ENCODE peak calls at places on chromosomes 11 and 22, in five cellular contexts. X is stomach, E is A549, J is ovary, L is H1. C is an unnamed sample. For H3K4me1, the result is how much of the 10 kb centered on the place peaks cover.

GRCh38 chr11:35919244-35919643 is 24.6 kb upstream of the LDLRAD3 start:
- DNase-seq in X (no peak), E (no peak), J (no peak), L (no peak), C (no peak)

GRCh38 chr11:69010361-69010891 is 2.6 kb downstream of the MRGPRF start:
- DNase-seq in X (no peak), E (no peak), J (peak), L (no peak), C (no peak)

GRCh38 chr22:48042621-48043395 is 1280.4 kb downstream of the TBC1D22A start:
- DNase-seq in X (no peak), E (no peak), J (no peak), L (no peak), C (no peak)

GRCh38 chr11:82842019-82842418 is 58.2 kb downstream of the PRCP start:
- DNase-seq in X (no peak), E (no peak), J (no peak), L (no peak), C (no peak)

GRCh38 chr11:2139118-2139490 is at the start of gene IGF2:
- DNase-seq in X (no peak), E (peak), J (peak), L (no peak), C (no peak)

GRCh38 chr11:79437981-79438630 is 2.7 kb downstream of the TENM4 start:
- DNase-seq in X (no peak), E (no peak), J (peak), L (no peak), C (no peak)

GRCh38 chr11:71139516-71140205 is 112.7 kb downstream of the SHANK2 start:
- DNase-seq in X (peak), E (no peak), J (no peak), L (no peak), C (no peak)

GRCh38 chr11:32833921-32834320 is 4.2 kb downstream of the PRRG4 start:
- DNase-seq in X (no peak), E (no peak), J (no peak), L (no peak), C (no peak)

GRCh38 chr11:125902315-125902926 is 585 bp downstream of the PUS3 start:
- DNase-seq in X (no peak), E (no peak), J (no peak), L (no peak), C (no peak)

GRCh38 chr11:110679323-110679980 is 32.8 kb downstream of the ARHGAP20 start:
- DNase-seq in X (no peak), E (no peak), J (no peak), L (no peak), C (no peak)

GRCh38 chr11:2173150-2173693 is 1.6 kb upstream of the TH start:
- DNase-seq in X (no peak), E (no peak), J (no peak), L (no peak), C (no peak)

GRCh38 chr11:119335655-119336543 is 1.6 kb downstream of the RNF26 start:
- DNase-seq in X (no peak), E (no peak), J (no peak), L (no peak), C (no peak)

GRCh38 chr11:36454991-36455611 is 55.0 kb downstream of the TRAF6 start:
- DNase-seq in X (no peak), E (no peak), J (peak), L (no peak), C (no peak)

GRCh38 chr11:75403037-75403436 is 3.7 kb downstream of the RPS3 start:
- DNase-seq in X (no peak), E (no peak), J (no peak), L (no peak), C (no peak)

GRCh38 chr22:27776410-27776958 is 25.1 kb downstream of the MN1 start:
- DNase-seq in X (no peak), E (no peak), J (no peak), L (no peak), C (no peak)

GRCh38 chr11:35174666-35175065 is 35.7 kb downstream of the CD44 start:
- DNase-seq in X (no peak), E (no peak), J (no peak), L (no peak), C (no peak)

GRCh38 chr11:95074806-95075563 is 8.3 kb downstream of the SRSF8 start:
- DNase-seq in X (peak), E (no peak), J (peak), L (no peak), C (peak)

GRCh38 chr11:64759722-64760719 is at the start of gene PYGM:
- DNase-seq in X (no peak), E (no peak), J (peak), L (peak), C (peak)

GRCh38 chr22:18111759-18112330 is 1.2 kb downstream of the TUBA8 start:
- DNase-seq in X (peak), E (no peak), J (peak), L (no peak), C (no peak)

GRCh38 chr11:90176069-90176468 is 41.6 kb downstream of the NAALAD2 start:
- DNase-seq in X (no peak), E (no peak), J (no peak), L (no peak), C (no peak)

GRCh38 chr11:132423266-132423665 is 1052.9 kb downstream of the NTM start:
- DNase-seq in X (no peak), E (no peak), J (no peak), L (no peak), C (no peak)

GRCh38 chr11:8032576-8033311 is 45.6 kb downstream of the EIF3F start:
- DNase-seq in X (no peak), E (no peak), J (no peak), L (no peak), C (no peak)

GRCh38 chr11:16408619-16409018 is 52.3 kb upstream of the SOX6 start:
- DNase-seq in X (no peak), E (no peak), J (no peak), L (no peak), C (no peak)

GRCh38 chr11:99068832-99069231 is 48.1 kb downstream of the CNTN5 start:
- DNase-seq in X (no peak), E (no peak), J (no peak), L (no peak), C (no peak)

GRCh38 chr11:120180571-120181445 is 30.0 kb upstream of the OAF start:
- DNase-seq in X (peak), E (no peak), J (no peak), L (peak), C (peak)

GRCh38 chr11:129023968-129024676 is 81.5 kb upstream of the TP53AIP1 start:
- DNase-seq in X (peak), E (no peak), J (no peak), L (peak), C (no peak)

GRCh38 chr11:119380160-119380815 is 1.2 kb downstream of the USP2 start:
- DNase-seq in X (no peak), E (no peak), J (no peak), L (no peak), C (no peak)

GRCh38 chr11:69138265-69138664 is 17.5 kb upstream of the SMIM38 start:
- DNase-seq in X (peak), E (no peak), J (no peak), L (no peak), C (no peak)

GRCh38 chr22:22210375-22210774 is 34.2 kb upstream of the VPREB1 start:
- DNase-seq in X (no peak), E (no peak), J (no peak), L (no peak), C (no peak)

GRCh38 chr11:1541474-1542204 is 30.4 kb downstream of the DUSP8 start:
- DNase-seq in X (no peak), E (no peak), J (no peak), L (no peak), C (no peak)

GRCh38 chr11:93521086-93521485 is 22.1 kb downstream of the SMCO4 start:
- DNase-seq in X (no peak), E (no peak), J (no peak), L (no peak), C (no peak)

GRCh38 chr11:63892233-63892632 is 24.7 kb downstream of the RCOR2 start:
- DNase-seq in X (no peak), E (no peak), J (no peak), L (no peak), C (no peak)

GRCh38 chr11:128201006-128201405 is 386.4 kb downstream of the ETS1 start:
- DNase-seq in X (no peak), E (no peak), J (no peak), L (no peak), C (no peak)

GRCh38 chr11:125063429-125064043 is 431 bp downstream of the SLC37A2 start:
- DNase-seq in X (peak), E (no peak), J (no peak), L (no peak), C (no peak)

GRCh38 chr11:30889116-30889765 is 303.1 kb upstream of the MPPED2 start:
- DNase-seq in X (no peak), E (no peak), J (no peak), L (no peak), C (no peak)

GRCh38 chr11:76436020-76436419 is 8.8 kb upstream of the EMSY start:
- DNase-seq in X (no peak), E (no peak), J (no peak), L (no peak), C (no peak)

GRCh38 chr22:47918276-47918928 is 1156.0 kb downstream of the TBC1D22A start:
- DNase-seq in X (no peak), E (no peak), J (no peak), L (no peak), C (no peak)

GRCh38 chr11:18770479-18771125 is 21.0 kb downstream of the PTPN5 start:
- DNase-seq in X (no peak), E (no peak), J (no peak), L (no peak), C (no peak)
- TF ChIP-seq EP300 in X (no peak), E (no peak), J (no peak), L (no peak), C (no peak)

DNA sequence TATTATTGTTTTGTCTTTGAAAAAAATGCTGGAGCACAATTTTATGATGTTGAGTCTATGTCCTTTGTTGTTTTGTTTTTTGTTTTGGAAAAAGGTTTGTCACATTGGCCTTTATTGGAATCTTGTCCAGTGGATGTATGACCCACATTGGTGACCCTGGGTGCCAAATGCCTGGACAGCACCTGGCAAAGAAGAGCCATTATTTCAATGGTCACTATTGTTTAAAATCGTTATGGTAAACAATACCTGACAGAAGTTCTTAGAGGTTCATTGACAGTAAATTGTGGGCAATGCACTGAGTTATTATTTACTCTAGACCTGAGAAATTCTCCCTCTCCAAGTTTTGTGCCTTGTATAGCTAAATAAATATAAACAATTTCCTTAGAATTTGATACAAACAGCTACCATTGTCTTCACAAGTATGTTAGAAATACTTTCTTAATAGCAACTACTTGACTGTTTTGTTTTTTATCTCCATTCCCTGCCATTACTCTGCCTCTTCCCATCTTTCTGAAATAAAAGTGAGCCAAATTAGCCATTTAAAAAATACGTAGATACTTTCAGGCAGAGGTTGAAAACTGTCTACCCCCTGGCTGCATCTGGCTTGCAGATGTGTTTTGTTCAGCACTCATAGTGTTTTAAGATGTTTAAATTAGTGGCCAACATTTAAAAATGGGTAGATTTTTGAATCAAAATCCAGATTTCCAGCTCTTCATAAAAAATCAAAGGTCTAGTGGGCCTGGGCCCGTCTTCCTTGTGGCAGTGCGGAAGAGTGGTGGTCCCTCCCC is 39.9 kb downstream of the BMAL1 start:
- DNase-seq in X (no peak), E (no peak), J (no peak), L (no peak), C (no peak)
- H3K4me1 ChIP-seq in X (half or more), E (under half), J (under half), L (under half), C (under half)

DNA sequence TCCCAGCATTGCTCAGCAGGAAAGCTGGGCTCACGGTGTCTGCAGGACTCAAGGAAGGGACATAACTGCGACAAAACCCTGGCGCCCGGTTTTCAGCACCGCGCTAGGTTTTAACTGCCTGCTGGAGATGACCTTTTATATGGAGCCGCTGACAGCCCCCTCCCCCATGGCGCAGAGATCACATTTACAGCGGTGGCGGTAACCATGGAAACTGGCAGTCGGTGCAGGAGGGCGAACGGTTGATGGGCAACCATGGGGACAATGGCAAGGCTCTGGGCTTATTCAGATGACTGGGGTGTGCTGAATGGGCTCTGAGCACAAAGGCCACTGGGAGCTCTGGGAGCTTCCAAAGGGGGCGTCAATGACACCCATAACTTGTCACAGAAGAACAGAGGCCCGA is 37.2 kb downstream of the CELSR1 start:
- DNase-seq in X (no peak), E (no peak), J (no peak), L (peak), C (no peak)
- H3K4me3 ChIP-seq in X (no peak), E (no peak), J (no peak), L (peak), C (no peak)

GRCh38 chr11:66892926-66893325 is 36.1 kb downstream of the LRFN4 start:
- DNase-seq in X (no peak), E (no peak), J (no peak), L (no peak), C (no peak)

GRCh38 chr11:66887531-66887930 is 30.7 kb downstream of the LRFN4 start:
- DNase-seq in X (no peak), E (no peak), J (no peak), L (no peak), C (no peak)

GRCh38 chr11:66888282-66888681 is 31.4 kb downstream of the LRFN4 start:
- DNase-seq in X (no peak), E (no peak), J (no peak), L (no peak), C (no peak)

GRCh38 chr11:66889974-66890373 is 33.1 kb downstream of the LRFN4 start:
- DNase-seq in X (no peak), E (no peak), J (no peak), L (no peak), C (no peak)

DNA sequence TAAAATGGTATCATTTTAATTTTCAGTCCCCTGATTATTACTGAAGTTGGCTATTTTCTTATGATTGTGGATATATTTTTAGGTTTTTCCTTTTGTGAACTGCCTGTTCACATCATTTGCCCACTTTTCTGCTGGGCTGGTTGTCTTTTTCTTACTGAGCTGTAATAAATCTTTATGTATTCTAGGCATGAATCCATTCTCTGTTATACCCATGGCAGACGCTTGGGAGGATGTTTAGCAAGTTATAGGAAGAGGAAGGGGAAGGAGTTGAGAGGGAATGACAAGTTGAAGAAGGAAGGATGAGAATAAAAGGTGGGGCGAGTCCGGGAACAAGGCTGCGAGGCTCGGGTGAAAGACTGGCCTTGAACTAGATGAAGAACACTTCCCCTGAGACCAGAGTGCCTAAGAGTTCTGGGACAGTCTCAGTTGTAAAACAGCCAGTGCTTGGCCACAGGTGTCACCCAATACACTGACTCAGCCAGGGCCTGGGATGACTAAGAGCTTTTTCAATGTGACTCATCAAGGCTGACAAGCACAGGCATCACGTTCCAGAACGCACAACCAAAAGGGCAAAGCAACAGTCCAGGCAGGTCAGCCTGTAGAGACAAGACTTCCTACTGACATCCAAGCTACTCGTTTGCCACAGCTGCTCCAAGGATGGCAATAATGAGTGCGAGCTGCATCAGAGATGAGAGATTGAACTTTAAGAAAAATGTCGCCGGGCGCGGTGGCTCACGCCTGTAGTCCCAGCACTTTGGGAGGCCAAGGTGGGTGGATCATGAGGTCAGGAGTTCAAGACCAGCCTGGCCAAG is 35.2 kb downstream of the LRFN4 start:
- DNase-seq in X (peak), E (peak), J (no peak), L (no peak), C (no peak)
- TF ChIP-seq EP300 in X (no peak), E (peak), J (no peak), L (no peak), C (no peak)

DNA sequence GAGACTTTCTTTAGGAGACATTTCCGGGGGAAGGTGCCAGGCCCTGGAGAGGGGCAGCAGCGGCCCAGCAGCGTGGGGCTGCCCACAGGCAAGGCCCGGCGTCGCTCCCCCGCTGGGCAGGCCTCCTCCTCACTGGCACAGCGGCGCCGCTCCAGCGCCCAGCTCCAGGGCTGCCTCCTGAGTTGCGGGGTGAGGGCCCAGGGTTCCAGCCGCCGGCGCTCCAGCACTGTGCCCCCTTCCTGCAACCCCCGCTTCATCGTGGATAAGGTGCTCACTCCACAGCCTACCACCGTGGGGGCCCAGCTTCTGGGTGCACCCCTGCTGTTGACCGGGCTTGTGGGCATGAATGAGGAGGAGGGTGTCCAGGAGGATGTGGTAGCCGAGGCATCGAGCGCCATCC is 15.2 kb upstream of the MDK start:
- DNase-seq in X (no peak), E (no peak), J (no peak), L (no peak), C (no peak)
- H3K4me1 ChIP-seq in X (under half), E (under half), J (under half), L (under half), C (half or more)

C was measured in tibial nerve.